ENCODE peak calls at places on chromosomes 6 and 20, in four cellular contexts. M is AG10803, U is pancreas, K is neural progenitor cell. Y is an unnamed sample.

GRCh38 chr6:90095788-90096187 is 200.9 kb downstream of the BACH2 start:
- DNase-seq in M (no peak), U (no peak), K (no peak), Y (no peak)

GRCh38 chr6:161549977-161550655 is 276.3 kb upstream of the AGPAT4 start:
- DNase-seq in M (no peak), U (no peak), K (no peak), Y (no peak)

GRCh38 chr20:37295001-37295400 is 5.5 kb downstream of the MANBAL start:
- DNase-seq in M (peak), U (no peak), K (no peak), Y (no peak)

GRCh38 chr6:16690244-16691142 is 70.8 kb downstream of the ATXN1 start:
- DNase-seq in M (peak), U (no peak), K (no peak), Y (no peak)

GRCh38 chr6:35497571-35498406 is 910 bp upstream of the TEAD3 start:
- DNase-seq in M (peak), U (peak), K (peak), Y (peak)

GRCh38 chr6:4281341-4282293 is 146.2 kb upstream of the ECI2 start:
- DNase-seq in M (no peak), U (peak), K (peak), Y (peak)

GRCh38 chr20:51321343-51322163 is 221.0 kb downstream of the NFATC2 start:
- DNase-seq in M (no peak), U (no peak), K (no peak), Y (no peak)

GRCh38 chr20:64138276-64138815 is 25.9 kb upstream of the MYT1 start:
- DNase-seq in M (no peak), U (no peak), K (no peak), Y (no peak)

DNA sequence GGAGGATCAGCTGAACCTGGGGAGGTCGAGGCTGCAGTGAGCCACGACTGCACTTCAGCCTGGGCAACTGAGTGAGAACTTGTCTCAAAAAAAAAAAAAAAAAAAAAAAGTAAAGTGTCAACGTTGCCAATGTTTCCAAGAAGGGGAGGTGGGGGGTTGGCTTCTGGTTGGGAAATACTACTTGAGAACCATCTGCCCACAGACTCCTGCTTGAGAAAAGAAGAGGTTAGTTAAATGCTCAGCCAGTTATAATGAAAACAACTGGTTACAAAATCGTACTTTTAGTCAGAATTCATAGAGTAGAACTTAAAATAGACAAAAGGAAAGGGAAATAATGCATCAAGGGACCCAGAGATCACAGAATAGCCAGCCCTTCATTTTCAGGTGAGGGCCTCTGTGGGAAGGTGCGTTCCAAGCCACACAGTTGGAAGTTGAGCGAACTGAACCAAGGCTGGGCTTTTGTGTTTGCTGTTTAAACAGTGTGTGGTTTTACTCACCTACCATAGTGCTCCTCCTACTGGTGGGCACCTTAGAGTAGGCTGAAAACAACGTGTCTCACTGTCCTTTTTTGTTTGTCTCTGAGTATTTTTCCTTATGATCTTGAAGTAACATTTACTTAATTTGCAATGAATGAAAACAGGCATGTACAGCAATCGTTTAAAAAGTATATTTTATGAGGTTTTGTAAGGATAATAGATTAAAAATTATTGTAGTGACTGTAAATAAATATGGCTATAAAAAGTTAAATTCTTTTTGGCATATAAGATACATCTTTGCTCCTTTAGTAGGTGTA is 200.7 kb downstream of the BCAS1 start:
- DNase-seq in M (peak), U (peak), K (peak), Y (peak)
- TF ChIP-seq CTCF in M (peak), U (peak), K (peak), Y (peak)

GRCh38 chr6:99736302-99736701 is 129.7 kb downstream of the PRDM13 start:
- DNase-seq in M (no peak), U (no peak), K (no peak), Y (no peak)
- TF ChIP-seq CTCF in M (no peak), U (no peak), K (no peak), Y (no peak)

GRCh38 chr6:14053776-14054175 is 63.8 kb upstream of the CD83 start:
- DNase-seq in M (no peak), U (no peak), K (no peak), Y (no peak)
- TF ChIP-seq CTCF in M (no peak), U (no peak), K (no peak), Y (no peak)

DNA sequence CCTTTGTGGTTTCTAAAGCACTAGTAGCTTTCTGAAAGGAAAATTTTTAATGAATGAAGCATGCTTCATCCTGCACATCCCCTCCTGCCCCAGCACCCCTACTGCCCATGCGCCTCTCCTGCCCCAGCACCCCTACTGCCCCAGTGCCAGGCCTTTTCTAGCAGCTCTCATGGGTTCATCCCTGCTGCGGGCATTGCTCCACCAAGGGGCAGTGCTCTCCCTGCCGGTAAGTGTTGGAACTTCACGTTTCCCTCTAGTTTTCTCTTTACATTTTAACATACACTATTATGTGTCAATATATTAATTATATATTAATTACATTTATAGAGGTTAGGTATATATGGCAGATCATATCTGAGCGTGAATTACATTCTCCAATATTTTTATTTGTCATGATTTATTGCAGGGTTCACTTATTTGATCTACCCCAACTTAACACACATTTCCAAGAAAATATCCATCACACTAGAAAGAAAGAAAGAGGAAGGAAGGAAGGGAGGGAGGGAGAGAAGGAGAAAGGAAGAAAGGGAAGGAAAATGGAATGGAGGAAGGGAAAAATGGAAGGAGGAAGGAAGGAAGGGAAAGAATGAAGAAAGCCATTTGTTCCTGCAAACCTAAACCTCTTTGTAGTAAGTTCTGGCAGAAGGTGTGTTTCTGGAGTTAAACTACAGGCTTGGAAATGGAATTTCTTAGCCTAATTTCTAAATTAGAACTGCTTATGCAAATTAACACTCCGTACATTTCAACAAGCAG is 46.8 kb downstream of the CEP43 start:
- DNase-seq in M (no peak), U (no peak), K (no peak), Y (no peak)
- TF ChIP-seq CTCF in M (peak), U (no peak), K (no peak), Y (peak)

Y was measured in endothelial cell.